ENCODE peak calls at places on chromosomes 2 and 18, in six cellular contexts. G, D, X, Y, O and T are unnamed samples.

GRCh38 chr18:1002653-1003178 is 98.0 kb downstream of the ADCYAP1 start:
- DNase-seq in G (no peak), D (no peak), X (peak), Y (no peak), O (no peak), T (no peak)

GRCh38 chr2:241863021-241863954 is 4.6 kb upstream of the PDCD1 start:
- DNase-seq in G (peak), D (no peak), X (no peak), Y (no peak), O (no peak), T (no peak)

GRCh38 chr2:129061079-129061785 is 742.6 kb upstream of the HS6ST1 start:
- DNase-seq in G (peak), D (no peak), X (peak), Y (no peak), O (no peak), T (no peak)

GRCh38 chr2:128319773-128320608 is 1.3 kb upstream of the HS6ST1 start:
- DNase-seq in G (no peak), D (peak), X (no peak), Y (no peak), O (peak), T (no peak)

GRCh38 chr2:210630904-210631560 is 74.6 kb downstream of the CPS1 start:
- DNase-seq in G (no peak), D (no peak), X (no peak), Y (no peak), O (no peak), T (no peak)

GRCh38 chr18:58615150-58616132 is 13.4 kb downstream of the ALPK2 start:
- DNase-seq in G (peak), D (no peak), X (no peak), Y (no peak), O (no peak), T (no peak)

GRCh38 chr2:64873472-64873924 is 115.7 kb upstream of the SLC1A4 start:
- DNase-seq in G (peak), D (peak), X (peak), Y (peak), O (peak), T (peak)

GRCh38 chr2:173339807-173340206 is 14.9 kb upstream of the CDCA7 start:
- DNase-seq in G (no peak), D (no peak), X (no peak), Y (no peak), O (no peak), T (no peak)

GRCh38 chr2:56132138-56132537 is 51.7 kb upstream of the CCDC85A start:
- DNase-seq in G (peak), D (no peak), X (peak), Y (peak), O (no peak), T (peak)

GRCh38 chr2:226151157-226151556 is 648.5 kb downstream of the IRS1 start:
- DNase-seq in G (peak), D (no peak), X (peak), Y (no peak), O (no peak), T (no peak)

GRCh38 chr18:32238635-32239268 is 48.9 kb downstream of the MEP1B start:
- DNase-seq in G (no peak), D (no peak), X (no peak), Y (no peak), O (peak), T (peak)

GRCh38 chr2:235689427-235689853 is 195.6 kb downstream of the AGAP1 start:
- DNase-seq in G (no peak), D (no peak), X (no peak), Y (no peak), O (no peak), T (no peak)

GRCh38 chr18:47397671-47398319 is 146.3 kb upstream of the SKOR2 start:
- DNase-seq in G (no peak), D (peak), X (no peak), Y (no peak), O (peak), T (peak)

GRCh38 chr2:26559044-26559405 is 81.1 kb upstream of the OTOF start:
- DNase-seq in G (no peak), D (no peak), X (no peak), Y (no peak), O (no peak), T (no peak)

GRCh38 chr2:43448822-43449110 is 147.1 kb downstream of the THADA start:
- DNase-seq in G (no peak), D (no peak), X (peak), Y (no peak), O (peak), T (peak)

GRCh38 chr2:74414475-74414874 is 6.9 kb downstream of the C2orf81 start:
- DNase-seq in G (no peak), D (no peak), X (no peak), Y (no peak), O (no peak), T (no peak)

GRCh38 chr18:73564073-73564472 is 583.6 kb downstream of the FBXO15 start:
- DNase-seq in G (peak), D (no peak), X (peak), Y (no peak), O (no peak), T (peak)

GRCh38 chr2:232336241-232336736 is 42.3 kb upstream of the ALPP start:
- DNase-seq in G (no peak), D (peak), X (no peak), Y (no peak), O (peak), T (no peak)

GRCh38 chr2:31253344-31254155 is 19.6 kb downstream of the EHD3 start:
- DNase-seq in G (no peak), D (no peak), X (no peak), Y (no peak), O (peak), T (peak)
- H4K8ac ChIP-seq in G (no peak), D (no peak), X (peak), Y (no peak), O (no peak), T (no peak)

GRCh38 chr2:36708119-36708741 is 11.7 kb downstream of the VIT start:
- DNase-seq in G (peak), D (peak), X (no peak), Y (no peak), O (no peak), T (no peak)
- H3K4ac ChIP-seq in G (peak), D (no peak), X (no peak), Y (no peak), O (no peak), T (no peak)

GRCh38 chr18:25350561-25351201 is 1.3 kb downstream of the ZNF521 start:
- DNase-seq in G (peak), D (peak), X (peak), Y (peak), O (peak), T (peak)

GRCh38 chr18:25351280-25351772 is 640 bp downstream of the ZNF521 start:
- DNase-seq in G (peak), D (no peak), X (peak), Y (peak), O (no peak), T (no peak)

GRCh38 chr18:25349926-25350560 is 1.9 kb downstream of the ZNF521 start:
- DNase-seq in G (peak), D (peak), X (peak), Y (peak), O (peak), T (peak)

GRCh38 chr18:25348361-25349130 is 3.4 kb downstream of the ZNF521 start:
- DNase-seq in G (no peak), D (no peak), X (no peak), Y (no peak), O (no peak), T (peak)

GRCh38 chr18:25349131-25349925 is 2.6 kb downstream of the ZNF521 start:
- DNase-seq in G (peak), D (peak), X (peak), Y (peak), O (peak), T (peak)
- H2BK120ac ChIP-seq in G (peak), D (no peak), X (peak), Y (peak), O (no peak), T (peak)

DNA sequence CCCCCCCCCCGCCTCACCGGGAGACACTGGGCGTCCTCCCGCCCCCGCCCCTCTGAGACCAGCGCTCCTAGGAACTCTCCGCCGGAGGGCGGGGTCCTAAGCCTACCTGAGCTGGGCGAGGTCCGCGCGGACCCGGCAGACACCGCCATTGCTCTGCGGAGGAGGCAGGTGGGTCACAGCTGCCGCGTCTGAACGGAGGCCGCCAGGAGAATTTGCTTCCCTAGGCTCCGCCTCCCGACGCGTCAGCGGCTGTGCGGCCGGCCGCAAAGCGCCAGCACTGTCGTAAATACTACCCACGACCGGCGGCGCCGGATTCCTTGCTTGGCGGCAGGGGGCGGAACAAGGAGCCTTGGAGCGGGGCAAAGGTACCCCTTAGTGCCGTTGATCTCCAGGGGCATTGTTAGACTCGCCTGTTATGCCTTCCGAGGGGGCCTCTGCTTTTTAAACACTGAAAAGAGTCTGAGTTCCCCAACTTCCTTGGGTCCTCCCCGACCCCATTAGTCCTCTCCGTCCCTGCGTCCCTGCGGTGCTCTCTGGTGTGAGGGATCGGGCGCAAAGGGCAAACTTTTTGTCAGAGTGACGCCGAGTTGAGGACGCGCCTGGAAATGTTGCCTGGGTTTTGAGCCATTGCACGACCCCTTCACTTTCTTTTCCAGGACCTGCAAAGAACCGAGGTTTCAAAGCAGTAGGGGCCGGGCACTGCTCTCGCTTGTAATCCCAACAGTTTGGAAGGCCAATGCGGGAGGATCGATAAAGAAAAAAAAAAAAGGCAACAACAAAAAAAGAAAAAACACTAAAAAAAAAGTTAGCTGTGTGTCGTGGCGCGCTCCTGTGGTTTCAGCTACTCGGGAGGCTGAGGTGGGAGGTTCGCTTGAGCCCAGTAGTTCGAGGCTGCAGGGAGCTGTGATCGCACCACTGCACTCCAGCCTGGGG is at the start of gene GGCX:
- DNase-seq in G (peak), D (peak), X (peak), Y (peak), O (peak), T (peak)
- H4K8ac ChIP-seq in G (peak), D (peak), X (peak), Y (no peak), O (no peak), T (peak)